ENCODE peak calls at places on chromosomes 6 and 20, in eight cellular contexts. N is germinal center; Y is GF-D8; U is naive thymus-derived CD4-positive, alpha-beta T cell; M is NCI-H774; R is CD8-positive, alpha-beta T cell; V is stimulated activated CD8-positive, alpha-beta memory T cell treated with anti-CD3 and anti-CD28 coated beads, Interleukin-15, amount 100 ng/mL, for 4 hours; A is cardiac septum. S is an unnamed sample.

GRCh38 chr6:42819803-42820508 is 38.1 kb downstream of the BICRAL start:
- DNase-seq in N (no peak), Y (no peak), U (peak; percentile 51), M (peak; percentile 63), R (no peak), V (no peak), A (no peak), S (no peak)

GRCh38 chr20:46343358-46344357 is 35.4 kb upstream of the CDH22 start:
- DNase-seq in N (no peak), Y (no peak), U (no peak), M (no peak), R (no peak), V (no peak), A (no peak), S (no peak)

GRCh38 chr6:165390475-165390874 is 81.1 kb upstream of the C6orf118 start:
- DNase-seq in N (no peak), Y (no peak), U (no peak), M (no peak), R (no peak), V (no peak), A (no peak), S (no peak)

GRCh38 chr6:334536-334935 is 42.2 kb downstream of the DUSP22 start:
- DNase-seq in N (no peak), Y (no peak), U (no peak), M (no peak), R (no peak), V (no peak), A (no peak), S (no peak)

GRCh38 chr6:42175860-42176259 is 2.7 kb downstream of the GUCA1A start:
- DNase-seq in N (no peak), Y (no peak), U (no peak), M (no peak), R (no peak), V (no peak), A (no peak), S (no peak)

GRCh38 chr20:7622399-7622961 is 317.8 kb downstream of the HAO1 start:
- DNase-seq in N (no peak), Y (no peak), U (no peak), M (no peak), R (no peak), V (no peak), A (no peak), S (no peak)

GRCh38 chr6:100719883-100720682 is 161.0 kb downstream of the ASCC3 start:
- DNase-seq in N (no peak), Y (no peak), U (no peak), M (peak; percentile 55), R (no peak), V (no peak), A (no peak), S (no peak)

GRCh38 chr20:56817780-56818675 is 188.9 kb downstream of the TFAP2C start:
- DNase-seq in N (no peak), Y (no peak), U (no peak), M (no peak), R (no peak), V (no peak), A (no peak), S (no peak)

GRCh38 chr20:33846291-33846916 is 35.3 kb downstream of the CHMP4B start:
- DNase-seq in N (no peak), Y (no peak), U (no peak), M (no peak), R (no peak), V (no peak), A (no peak), S (no peak)

GRCh38 chr20:6994452-6994851 is 227.0 kb downstream of the BMP2 start:
- DNase-seq in N (no peak), Y (no peak), U (no peak), M (no peak), R (no peak), V (no peak), A (no peak), S (no peak)

GRCh38 chr6:168395983-168396382 is 45.0 kb upstream of the SMOC2 start:
- DNase-seq in N (no peak), Y (no peak), U (no peak), M (no peak), R (no peak), V (no peak), A (no peak), S (no peak)

GRCh38 chr20:41178904-41179432 is 41.6 kb downstream of the PLCG1 start:
- DNase-seq in N (no peak), Y (no peak), U (no peak), M (no peak), R (no peak), V (no peak), A (peak; percentile 77), S (no peak)

GRCh38 chr6:169139179-169139971 is 114.3 kb downstream of the THBS2 start:
- DNase-seq in N (no peak), Y (no peak), U (no peak), M (no peak), R (no peak), V (no peak), A (no peak), S (no peak)

GRCh38 chr6:25450469-25451198 is 171.5 kb downstream of the CARMIL1 start:
- DNase-seq in N (no peak), Y (no peak), U (no peak), M (no peak), R (no peak), V (no peak), A (no peak), S (no peak)

GRCh38 chr20:47444584-47444983 is 57.1 kb upstream of the NCOA3 start:
- DNase-seq in N (no peak), Y (no peak), U (no peak), M (no peak), R (no peak), V (no peak), A (no peak), S (no peak)

GRCh38 chr6:47209632-47210031 is 100.1 kb downstream of the TNFRSF21 start:
- DNase-seq in N (no peak), Y (no peak), U (no peak), M (no peak), R (no peak), V (no peak), A (no peak), S (no peak)

GRCh38 chr6:40347571-40348011 is 239.6 kb downstream of the LRFN2 start:
- DNase-seq in N (no peak), Y (no peak), U (no peak), M (no peak), R (peak; percentile 27), V (no peak), A (no peak), S (no peak)

GRCh38 chr6:7467007-7467897 is 74.2 kb upstream of the DSP start:
- DNase-seq in N (no peak), Y (no peak), U (no peak), M (no peak), R (no peak), V (no peak), A (no peak), S (no peak)

GRCh38 chr6:43695078-43695966 is 7.7 kb upstream of the MRPS18A start:
- DNase-seq in N (no peak), Y (no peak), U (no peak), M (no peak), R (no peak), V (no peak), A (no peak), S (no peak)

GRCh38 chr6:121463087-121463486 is 27.6 kb downstream of the GJA1 start:
- DNase-seq in N (no peak), Y (no peak), U (no peak), M (no peak), R (no peak), V (no peak), A (no peak), S (no peak)